ENCODE peak calls at places on chromosomes 5 and 9, in nine cellular contexts. M is fibroblast of villous mesenchyme; Q is fibroblast of the aortic adventitia; I is CD4-positive, alpha-beta memory T cell; J is CD8-positive, alpha-beta T cell; T is A549; R is adipocyte; H is endodermal cell; C is tibial nerve. W is an unnamed sample.

GRCh38 chr5:119478781-119479180 is 26.5 kb downstream of the HSD17B4 start:
- DNase-seq in M (no peak), Q (no peak), I (no peak), J (no peak), T (no peak), R (no peak), H (no peak), C (no peak), W (no peak)

GRCh38 chr5:134136221-134136631 is 21.7 kb downstream of the TCF7 start:
- DNase-seq in M (no peak), Q (no peak), I (no peak), J (peak; percentile 1), T (no peak), R (no peak), H (peak; percentile 58), C (peak; percentile 5), W (no peak)

GRCh38 chr5:78640622-78641021 is 8.0 kb downstream of the LHFPL2 start:
- DNase-seq in M (no peak), Q (peak; percentile 39), I (no peak), J (no peak), T (peak; percentile 55), R (no peak), H (no peak), C (no peak), W (no peak)

GRCh38 chr9:129759804-129760502 is 7.1 kb upstream of the PTGES start:
- DNase-seq in M (no peak), Q (no peak), I (no peak), J (no peak), T (no peak), R (no peak), H (no peak), C (no peak), W (no peak)

GRCh38 chr5:141557681-141558136 is 61.1 kb downstream of the DIAPH1 start:
- DNase-seq in M (peak; percentile 98), Q (peak; percentile 100), I (peak; percentile 82), J (peak; percentile 53), T (peak; percentile 31), R (peak; percentile 97), H (peak; percentile 92), C (peak; percentile 74), W (peak; percentile 86)

GRCh38 chr9:14168381-14168780 is 145.6 kb downstream of the NFIB start:
- DNase-seq in M (no peak), Q (no peak), I (no peak), J (no peak), T (no peak), R (no peak), H (no peak), C (no peak), W (no peak)

GRCh38 chr5:168104811-168105481 is 186.5 kb upstream of the WWC1 start:
- DNase-seq in M (no peak), Q (no peak), I (no peak), J (no peak), T (no peak), R (no peak), H (peak; percentile 81), C (no peak), W (no peak)

GRCh38 chr5:62720036-62720441 is 141.4 kb downstream of the LRRC70 start:
- DNase-seq in M (no peak), Q (no peak), I (no peak), J (no peak), T (peak; percentile 37), R (peak; percentile 32), H (peak; percentile 85), C (no peak), W (peak; percentile 24)

GRCh38 chr5:65015767-65016166 is 247.0 kb downstream of the CWC27 start:
- DNase-seq in M (no peak), Q (no peak), I (no peak), J (no peak), T (no peak), R (no peak), H (no peak), C (no peak), W (no peak)

GRCh38 chr5:65013141-65013540 is 244.4 kb downstream of the CWC27 start:
- DNase-seq in M (no peak), Q (peak; percentile 59), I (no peak), J (no peak), T (no peak), R (no peak), H (no peak), C (no peak), W (no peak)

GRCh38 chr5:65014769-65015168 is 246.0 kb downstream of the CWC27 start:
- DNase-seq in M (no peak), Q (no peak), I (no peak), J (no peak), T (no peak), R (no peak), H (no peak), C (no peak), W (no peak)

GRCh38 chr5:65012411-65012972 is 243.8 kb downstream of the CWC27 start:
- DNase-seq in M (no peak), Q (no peak), I (no peak), J (no peak), T (no peak), R (no peak), H (no peak), C (no peak), W (no peak)

DNA sequence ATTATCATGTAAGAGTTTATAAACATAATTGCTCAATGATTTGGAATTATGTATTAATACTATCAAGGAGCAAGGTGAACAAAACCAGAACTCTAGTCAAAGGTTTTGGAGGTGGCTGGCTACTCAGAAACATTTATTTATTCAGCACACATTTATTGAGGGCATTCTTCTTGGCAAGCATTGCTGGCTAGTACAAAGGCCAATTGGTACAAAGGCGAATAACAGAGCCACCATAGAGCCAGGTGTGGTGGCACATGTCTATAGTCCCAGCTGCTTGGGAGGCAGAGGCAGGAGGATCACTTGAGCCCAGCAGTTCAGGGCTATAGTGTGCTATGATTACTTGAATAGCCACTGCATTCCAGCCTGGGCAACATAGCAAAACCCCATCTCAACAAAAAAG is 242.1 kb downstream of the CWC27 start:
- DNase-seq in M (no peak), Q (no peak), I (no peak), J (no peak), T (no peak), R (no peak), H (no peak), C (no peak), W (no peak)
- H3K4me3 ChIP-seq in M (no peak overlapping the region), Q (no peak overlapping the region), I (no peak overlapping the region), J (no peak overlapping the region), T (no peak overlapping the region), R (no peak overlapping the region), H (no peak overlapping the region), C (no peak overlapping the region), W (no peak overlapping the region)

GRCh38 chr5:19927919-19928318 is 60.1 kb downstream of the CDH18 start:
- DNase-seq in M (peak; percentile 51), Q (peak; percentile 16), I (no peak), J (no peak), T (no peak), R (peak; percentile 9), H (peak; percentile 81), C (no peak), W (no peak)

GRCh38 chr5:19923742-19924141 is 64.3 kb downstream of the CDH18 start:
- DNase-seq in M (no peak), Q (peak; percentile 13), I (no peak), J (no peak), T (no peak), R (peak; percentile 62), H (no peak), C (no peak), W (no peak)

GRCh38 chr5:19927170-19927569 is 60.8 kb downstream of the CDH18 start:
- DNase-seq in M (no peak), Q (no peak), I (no peak), J (no peak), T (no peak), R (no peak), H (no peak), C (no peak), W (no peak)

DNA sequence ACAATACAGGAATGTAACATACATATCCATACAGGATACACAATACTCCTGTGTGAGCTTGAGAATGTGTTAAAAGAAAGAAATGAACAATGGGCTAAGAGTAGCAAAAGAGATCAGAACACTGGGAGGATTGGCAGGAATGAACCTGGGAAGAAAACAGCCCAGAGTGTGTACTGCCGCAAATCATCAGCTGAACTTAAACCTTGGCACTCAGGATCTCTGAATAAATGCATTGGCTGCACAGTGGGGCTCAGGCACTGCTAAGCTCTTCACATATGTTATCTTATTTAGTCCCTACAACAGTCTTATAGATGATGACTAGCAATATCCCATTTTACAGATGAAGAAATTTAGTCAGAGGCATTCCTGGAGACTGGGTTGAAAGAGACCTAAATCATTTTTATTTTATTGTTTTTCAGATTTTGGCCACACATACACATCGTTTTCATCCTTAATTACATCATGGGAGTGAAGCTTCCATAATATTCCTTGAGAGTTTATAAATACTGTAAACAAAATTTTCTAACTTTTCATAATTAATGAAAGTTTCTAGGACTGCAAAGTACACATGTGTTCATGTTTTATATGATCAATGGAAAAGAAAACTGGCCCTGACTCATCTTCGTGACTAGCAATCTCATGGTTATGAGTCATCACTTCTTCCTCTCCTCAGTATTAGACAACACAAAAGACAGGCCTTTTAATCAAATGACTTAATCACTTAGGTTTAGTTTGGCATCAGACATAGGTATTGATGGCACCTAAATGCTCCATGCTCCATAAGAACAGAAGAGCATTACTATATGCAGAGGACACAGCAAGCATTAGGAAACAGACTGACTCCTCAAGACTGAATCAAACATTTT is 59.2 kb downstream of the CDH18 start:
- DNase-seq in M (peak; percentile 76), Q (peak; percentile 85), I (no peak), J (no peak), T (peak; percentile 3), R (peak; percentile 83), H (no peak), C (no peak), W (no peak)
- H3K4me3 ChIP-seq in M (no peak overlapping the region), Q (no peak overlapping the region), I (no peak overlapping the region), J (no peak overlapping the region), T (no peak overlapping the region), R (no peak overlapping the region), H (no peak overlapping the region), C (no peak overlapping the region), W (no peak overlapping the region)

GRCh38 chr5:72194846-72195245 is 87.6 kb downstream of the MAP1B start:
- DNase-seq in M (no peak), Q (no peak), I (peak; percentile 50), J (no peak), T (no peak), R (no peak), H (no peak), C (no peak), W (no peak)

GRCh38 chr5:72191404-72191803 is 84.1 kb downstream of the MAP1B start:
- DNase-seq in M (peak; percentile 37), Q (no peak), I (no peak), J (no peak), T (no peak), R (no peak), H (no peak), C (no peak), W (no peak)

GRCh38 chr5:72197393-72197792 is 90.1 kb downstream of the MAP1B start:
- DNase-seq in M (no peak), Q (no peak), I (no peak), J (no peak), T (no peak), R (no peak), H (no peak), C (no peak), W (no peak)

GRCh38 chr5:72199681-72200080 is 92.4 kb downstream of the MAP1B start:
- DNase-seq in M (no peak), Q (no peak), I (no peak), J (no peak), T (no peak), R (no peak), H (no peak), C (no peak), W (no peak)

DNA sequence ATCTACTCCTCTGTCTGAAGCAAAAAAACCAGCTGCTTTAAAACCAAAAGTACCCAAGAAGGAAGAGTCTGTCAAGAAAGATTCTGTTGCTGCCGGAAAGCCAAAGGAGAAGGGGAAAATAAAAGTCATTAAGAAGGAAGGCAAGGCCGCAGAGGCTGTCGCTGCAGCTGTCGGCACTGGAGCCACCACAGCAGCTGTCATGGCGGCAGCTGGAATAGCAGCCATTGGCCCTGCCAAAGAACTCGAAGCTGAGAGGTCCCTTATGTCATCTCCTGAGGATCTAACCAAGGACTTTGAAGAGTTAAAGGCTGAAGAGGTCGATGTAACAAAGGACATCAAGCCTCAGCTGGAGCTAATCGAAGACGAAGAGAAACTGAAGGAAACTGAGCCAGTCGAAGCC is 88.3 kb downstream of the MAP1B start:
- DNase-seq in M (no peak), Q (no peak), I (no peak), J (no peak), T (no peak), R (no peak), H (no peak), C (no peak), W (no peak)
- H3K4me3 ChIP-seq in M (no peak overlapping the region), Q (no peak overlapping the region), I (no peak overlapping the region), J (no peak overlapping the region), T (no peak overlapping the region), R (no peak overlapping the region), H (no peak overlapping the region), C (no peak overlapping the region), W (no peak overlapping the region)

GRCh38 chr5:150156033-150156381 is 362 bp upstream of the PDGFRB start:
- DNase-seq in M (no peak), Q (no peak), I (no peak), J (no peak), T (no peak), R (no peak), H (no peak), C (no peak), W (no peak)
- H3K4me3 ChIP-seq in M (peak overlapping the region; percentile 97), Q (peak overlapping the region; percentile 99), I (no peak overlapping the region), J (peak overlapping the region; percentile 44), T (no peak overlapping the region), R (peak overlapping the region; percentile 93), H (no peak overlapping the region), C (peak overlapping the region; percentile 53), W (peak overlapping the region; percentile 7)

W was measured in OCI-LY7.